ENCODE peak calls at places on chromosome 10, in eight cellular contexts. C is AG09309, V is fibroblast of the aortic adventitia, W is brain microvascular endothelial cell, X is RWPE1, I is kidney epithelial cell, P is GM12865, H is lower leg skin. Y is an unnamed sample.

GRCh38 chr10:13890233-13890616 is 303.5 kb downstream of the PRPF18 start:
- DNase-seq in C (no peak), V (peak; percentile 51), W (peak; percentile 67), X (no peak), I (no peak), P (no peak), H (no peak), Y (no peak)

GRCh38 chr10:122323941-122324675 is 50.4 kb upstream of the PLEKHA1 start:
- DNase-seq in C (peak; percentile 60), V (peak; percentile 20), W (no peak), X (peak; percentile 78), I (peak; percentile 63), P (no peak), H (no peak), Y (no peak)

GRCh38 chr10:71548494-71548846 is 151.8 kb downstream of the CDH23 start:
- DNase-seq in C (no peak), V (no peak), W (peak; percentile 46), X (peak; percentile 30), I (no peak), P (peak; percentile 39), H (no peak), Y (no peak)

GRCh38 chr10:90175161-90175681 is 473.8 kb downstream of the KIF20B start:
- DNase-seq in C (no peak), V (peak; percentile 72), W (no peak), X (peak; percentile 58), I (no peak), P (no peak), H (no peak), Y (no peak)

GRCh38 chr10:129544205-129545202 is 77.5 kb downstream of the MGMT start:
- DNase-seq in C (no peak), V (no peak), W (no peak), X (no peak), I (no peak), P (no peak), H (no peak), Y (no peak)

GRCh38 chr10:35326466-35327235 is 9.7 kb upstream of the CCNY start:
- DNase-seq in C (no peak), V (no peak), W (no peak), X (no peak), I (no peak), P (no peak), H (no peak), Y (no peak)

GRCh38 chr10:43094091-43094484 is 17.2 kb downstream of the RET start:
- DNase-seq in C (no peak), V (no peak), W (no peak), X (no peak), I (no peak), P (no peak), H (no peak), Y (no peak)

GRCh38 chr10:117736655-117737054 is 194.1 kb downstream of the EMX2 start:
- DNase-seq in C (no peak), V (no peak), W (no peak), X (peak; percentile 26), I (peak; percentile 25), P (no peak), H (peak; percentile 24), Y (no peak)

GRCh38 chr10:11631890-11632587 is 20.6 kb upstream of the USP6NL start:
- DNase-seq in C (no peak), V (no peak), W (no peak), X (no peak), I (no peak), P (peak; percentile 92), H (no peak), Y (no peak)

GRCh38 chr10:77286851-77287250 is 350.8 kb downstream of the KCNMA1 start:
- DNase-seq in C (no peak), V (no peak), W (no peak), X (no peak), I (no peak), P (no peak), H (no peak), Y (no peak)

GRCh38 chr10:95785942-95786669 is 30.1 kb downstream of the ENTPD1 start:
- DNase-seq in C (no peak), V (no peak), W (no peak), X (no peak), I (no peak), P (peak; percentile 77), H (no peak), Y (no peak)

GRCh38 chr10:71627956-71628355 is 91.6 kb downstream of the C10orf105 start:
- DNase-seq in C (no peak), V (no peak), W (no peak), X (no peak), I (no peak), P (no peak), H (no peak), Y (no peak)

GRCh38 chr10:22531441-22531840 is 182.9 kb downstream of the PIP4K2A start:
- DNase-seq in C (no peak), V (no peak), W (no peak), X (no peak), I (no peak), P (no peak), H (no peak), Y (no peak)

GRCh38 chr10:94225589-94225988 is 137.2 kb downstream of the NOC3L start:
- DNase-seq in C (no peak), V (peak; percentile 32), W (no peak), X (no peak), I (no peak), P (no peak), H (no peak), Y (no peak)

GRCh38 chr10:6052247-6053221 is 9.6 kb downstream of the IL2RA start:
- DNase-seq in C (no peak), V (no peak), W (no peak), X (peak; percentile 29), I (no peak), P (peak; percentile 76), H (peak; percentile 14), Y (no peak)

GRCh38 chr10:93875032-93875358 is 18.8 kb upstream of the SLC35G1 start:
- DNase-seq in C (no peak), V (no peak), W (no peak), X (no peak), I (no peak), P (no peak), H (no peak), Y (no peak)

GRCh38 chr10:104931723-104932122 is 290.6 kb downstream of the SORCS3 start:
- DNase-seq in C (no peak), V (no peak), W (no peak), X (no peak), I (peak; percentile 12), P (no peak), H (no peak), Y (no peak)

GRCh38 chr10:17233534-17233933 is 5.5 kb downstream of the VIM start:
- DNase-seq in C (no peak), V (peak; percentile 59), W (no peak), X (no peak), I (no peak), P (no peak), H (peak; percentile 26), Y (no peak)

GRCh38 chr10:17234541-17234940 is 6.5 kb downstream of the VIM start:
- DNase-seq in C (no peak), V (no peak), W (no peak), X (no peak), I (no peak), P (no peak), H (no peak), Y (no peak)

GRCh38 chr10:17237163-17237562 is 9.1 kb downstream of the VIM start:
- DNase-seq in C (no peak), V (no peak), W (no peak), X (no peak), I (no peak), P (no peak), H (no peak), Y (no peak)

GRCh38 chr10:17236468-17236886 is 8.4 kb downstream of the VIM start:
- DNase-seq in C (no peak), V (peak; percentile 36), W (no peak), X (no peak), I (no peak), P (no peak), H (no peak), Y (no peak)

DNA sequence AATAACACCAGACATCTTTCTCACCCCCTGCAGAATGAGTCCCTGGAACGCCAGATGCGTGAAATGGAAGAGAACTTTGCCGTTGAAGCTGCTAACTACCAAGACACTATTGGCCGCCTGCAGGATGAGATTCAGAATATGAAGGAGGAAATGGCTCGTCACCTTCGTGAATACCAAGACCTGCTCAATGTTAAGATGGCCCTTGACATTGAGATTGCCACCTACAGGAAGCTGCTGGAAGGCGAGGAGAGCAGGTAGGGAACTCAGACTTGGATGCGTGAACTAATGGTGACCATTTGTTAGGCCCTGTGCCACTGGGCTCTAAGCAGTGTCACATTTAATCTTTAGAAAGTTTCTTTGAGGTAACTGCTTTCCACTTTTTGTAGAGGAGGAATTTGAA is 7.1 kb downstream of the VIM start:
- DNase-seq in C (no peak), V (peak; percentile 32), W (no peak), X (no peak), I (no peak), P (no peak), H (no peak), Y (no peak)
- TF ChIP-seq CTCF in C (peak; percentile 41), V (peak; percentile 30), W (peak; percentile 51), X (no peak), I (peak; percentile 28), P (no peak), H (no peak), Y (peak; percentile 10)

GRCh38 chr10:125742465-125742864 is 23.0 kb downstream of the EDRF1 start:
- DNase-seq in C (no peak), V (peak; percentile 3), W (no peak), X (no peak), I (no peak), P (no peak), H (no peak), Y (no peak)
- TF ChIP-seq CTCF in C (peak; percentile 12), V (peak; percentile 7), W (no peak), X (no peak), I (no peak), P (no peak), H (no peak), Y (peak; percentile 27)

GRCh38 chr10:51001587-51001986 is 72.7 kb upstream of the PRKG1 start:
- DNase-seq in C (no peak), V (peak; percentile 64), W (no peak), X (peak; percentile 26), I (no peak), P (no peak), H (no peak), Y (no peak)
- TF ChIP-seq CTCF in C (peak; percentile 56), V (peak; percentile 61), W (peak; percentile 54), X (peak; percentile 67), I (peak; percentile 58), P (peak; percentile 37), H (no peak), Y (peak; percentile 43)

DNA sequence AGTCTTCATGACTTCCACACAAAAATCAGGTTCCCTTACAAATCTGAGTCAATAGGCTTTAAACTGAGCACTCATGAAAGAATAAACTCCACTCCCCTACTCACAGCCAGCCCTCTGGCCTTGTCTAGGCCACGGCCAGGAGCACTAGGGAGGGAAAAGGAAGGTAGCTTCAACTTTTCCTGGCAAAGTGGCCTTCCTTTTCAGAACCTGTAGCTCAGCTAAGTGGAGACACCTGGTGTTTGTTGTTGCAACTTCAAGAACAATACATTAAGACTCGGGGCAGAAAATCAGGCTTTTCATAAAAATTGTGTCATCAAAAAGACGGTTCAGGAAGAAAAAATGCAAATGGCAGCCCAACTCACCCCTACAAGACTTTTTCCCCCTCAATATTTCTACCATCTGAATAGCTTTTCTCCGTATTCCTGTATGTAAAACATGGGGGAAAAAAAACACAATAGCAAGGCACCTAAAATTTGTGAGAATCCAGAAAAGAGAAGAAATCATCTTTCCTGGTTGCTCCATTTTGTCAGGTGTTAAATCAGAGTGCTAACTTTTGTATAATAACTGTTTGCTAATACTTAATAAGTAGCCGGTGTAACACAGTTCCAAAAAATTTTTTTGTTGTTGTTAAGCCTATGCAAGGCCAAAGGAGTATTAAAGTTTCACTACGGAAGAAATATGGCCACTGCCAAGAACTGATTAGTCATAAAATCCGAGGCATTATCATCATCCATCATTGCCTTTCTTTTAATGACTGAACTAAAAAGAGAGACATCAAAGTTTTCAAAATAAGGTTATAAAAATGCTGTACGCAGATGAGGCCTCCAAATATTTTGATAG is 66.2 kb upstream of the ARID5B start:
- DNase-seq in C (no peak), V (peak; percentile 91), W (peak; percentile 61), X (peak; percentile 26), I (no peak), P (peak; percentile 59), H (peak; percentile 19), Y (no peak)
- TF ChIP-seq CTCF in C (peak; percentile 63), V (peak; percentile 53), W (peak; percentile 65), X (peak; percentile 21), I (peak; percentile 62), P (peak; percentile 46), H (no peak), Y (peak; percentile 40)